ENCODE peak calls at places on chromosome 7, in seven cellular contexts. One of them, this sample, is unnamed.

GRCh38 chr7:77338883-77339629 is 77.1 kb downstream of the GSAP start:
- DNase-seq in ELR: no peak
- DNase-seq in WTC11: no peak
- DNase-seq in tibial artery: no peak
- DNase-seq in GM12865: no peak
- DNase-seq in CD8-positive, alpha-beta memory T cell: no peak
- DNase-seq in LoVo: no peak
- DNase-seq in this sample: no peak

GRCh38 chr7:18978108-18978495 is 139.3 kb downstream of the TWIST1 start:
- DNase-seq in ELR: peak
- DNase-seq in WTC11: no peak
- DNase-seq in tibial artery: no peak
- DNase-seq in GM12865: no peak
- DNase-seq in CD8-positive, alpha-beta memory T cell: no peak
- DNase-seq in LoVo: no peak
- DNase-seq in this sample: no peak

GRCh38 chr7:77931841-77932240 is 133.3 kb downstream of the PHTF2 start:
- DNase-seq in ELR: no peak
- DNase-seq in WTC11: no peak
- DNase-seq in tibial artery: no peak
- DNase-seq in GM12865: no peak
- DNase-seq in CD8-positive, alpha-beta memory T cell: no peak
- DNase-seq in LoVo: no peak
- DNase-seq in this sample: no peak

GRCh38 chr7:98202367-98203195 is 8.7 kb upstream of the BHLHA15 start:
- DNase-seq in ELR: no peak
- DNase-seq in WTC11: no peak
- DNase-seq in tibial artery: no peak
- DNase-seq in GM12865: peak
- DNase-seq in CD8-positive, alpha-beta memory T cell: peak
- DNase-seq in LoVo: no peak
- DNase-seq in this sample: no peak

GRCh38 chr7:100679129-100679926 is 5.8 kb downstream of the GNB2 start:
- DNase-seq in ELR: no peak
- DNase-seq in WTC11: no peak
- DNase-seq in tibial artery: no peak
- DNase-seq in GM12865: no peak
- DNase-seq in CD8-positive, alpha-beta memory T cell: no peak
- DNase-seq in LoVo: no peak
- DNase-seq in this sample: no peak

GRCh38 chr7:99375070-99375807 is 709 bp downstream of the ARPC1B start:
- DNase-seq in ELR: peak
- DNase-seq in WTC11: peak
- DNase-seq in tibial artery: peak
- DNase-seq in GM12865: peak
- DNase-seq in CD8-positive, alpha-beta memory T cell: peak
- DNase-seq in LoVo: peak
- DNase-seq in this sample: no peak

GRCh38 chr7:27159278-27160146 is 3.0 kb upstream of the HOXA7 start:
- DNase-seq in ELR: no peak
- DNase-seq in WTC11: no peak
- DNase-seq in tibial artery: no peak
- DNase-seq in GM12865: no peak
- DNase-seq in CD8-positive, alpha-beta memory T cell: no peak
- DNase-seq in LoVo: peak
- DNase-seq in this sample: no peak

GRCh38 chr7:102292813-102293798 is 6.4 kb downstream of the SH2B2 start:
- DNase-seq in ELR: no peak
- DNase-seq in WTC11: peak
- DNase-seq in tibial artery: no peak
- DNase-seq in GM12865: no peak
- DNase-seq in CD8-positive, alpha-beta memory T cell: no peak
- DNase-seq in LoVo: no peak
- DNase-seq in this sample: no peak

GRCh38 chr7:47782022-47782421 is 166.2 kb downstream of the PKD1L1 start:
- DNase-seq in ELR: no peak
- DNase-seq in WTC11: no peak
- DNase-seq in tibial artery: no peak
- DNase-seq in GM12865: no peak
- DNase-seq in CD8-positive, alpha-beta memory T cell: no peak
- DNase-seq in LoVo: no peak
- DNase-seq in this sample: no peak

GRCh38 chr7:2360791-2361190 is 6.2 kb downstream of the EIF3B start:
- DNase-seq in ELR: no peak
- DNase-seq in WTC11: no peak
- DNase-seq in tibial artery: no peak
- DNase-seq in GM12865: no peak
- DNase-seq in CD8-positive, alpha-beta memory T cell: no peak
- DNase-seq in LoVo: no peak
- DNase-seq in this sample: no peak

GRCh38 chr7:138746073-138746472 is 44.9 kb upstream of the SVOPL start:
- DNase-seq in ELR: no peak
- DNase-seq in WTC11: no peak
- DNase-seq in tibial artery: no peak
- DNase-seq in GM12865: no peak
- DNase-seq in CD8-positive, alpha-beta memory T cell: no peak
- DNase-seq in LoVo: no peak
- DNase-seq in this sample: no peak

This sample was measured in SK-N-MC.